ENCODE peak calls at places on chromosomes 2 and 18, in four cellular contexts. J, P, N and C are unnamed samples.

GRCh38 chr2:26396734-26397298 is 4.9 kb upstream of the DRC1 start:
- DNase-seq in N (no peak), J (no peak), P (no peak), C (peak; percentile 60)

GRCh38 chr2:60475311-60475830 is 78.1 kb downstream of the BCL11A start:
- DNase-seq in N (no peak), P (no peak), J (no peak), C (no peak)

GRCh38 chr2:127100261-127101047 is 6.5 kb downstream of the BIN1 start:
- DNase-seq in J (no peak), P (peak; percentile 61), N (peak; percentile 79), C (peak; percentile 32)

GRCh38 chr18:7890078-7890477 is 323.0 kb downstream of the PTPRM start:
- DNase-seq in N (no peak), P (no peak), J (no peak), C (no peak)

GRCh38 chr2:61210332-61210981 is 48.5 kb downstream of the C2orf74 start:
- DNase-seq in N (peak; percentile 34), J (no peak), P (peak; percentile 25), C (no peak)

GRCh38 chr18:8778824-8779223 is 73.5 kb downstream of the MTCL1 start:
- DNase-seq in N (no peak), J (no peak), P (no peak), C (no peak)

GRCh38 chr18:902179-902718 is 2.4 kb upstream of the ADCYAP1 start:
- DNase-seq in P (no peak), J (no peak), N (no peak), C (peak; percentile 52)

GRCh38 chr2:104378853-104379374 is 475.0 kb upstream of the POU3F3 start:
- DNase-seq in P (peak; percentile 19), J (no peak), N (peak; percentile 4), C (peak; percentile 8)

GRCh38 chr18:8503287-8503686 is 106.0 kb upstream of the RAB12 start:
- DNase-seq in N (no peak), J (no peak), P (no peak), C (no peak)

GRCh38 chr2:48312126-48312525 is 217.8 kb upstream of the STON1 start:
- DNase-seq in N (peak; percentile 25), P (no peak), J (no peak), C (no peak)

GRCh38 chr2:184336688-184337087 is 261.6 kb upstream of the ZNF804A start:
- DNase-seq in P (no peak), J (no peak), N (no peak), C (no peak)

GRCh38 chr2:9201185-9201891 is 5.3 kb upstream of the ASAP2 start:
- DNase-seq in P (no peak), J (no peak), N (no peak), C (peak; percentile 79)

GRCh38 chr18:33231474-33232317 is 208.8 kb downstream of the CCDC178 start:
- DNase-seq in J (peak; percentile 17), N (peak; percentile 75), P (peak; percentile 11), C (peak; percentile 45)

GRCh38 chr2:3730646-3731045 is 27.3 kb downstream of the DCDC2C start:
- DNase-seq in P (no peak), N (no peak), J (no peak), C (no peak)

GRCh38 chr18:58158459-58158858 is 114.4 kb downstream of the NEDD4L start:
- DNase-seq in P (no peak), J (no peak), N (no peak), C (no peak)

GRCh38 chr2:240433973-240434727 is 1.3 kb upstream of the GPC1 start:
- DNase-seq in N (no peak), J (no peak), P (peak; percentile 83), C (peak; percentile 43)

GRCh38 chr2:200319587-200320337 is 13.3 kb downstream of the SPATS2L start:
- DNase-seq in P (peak; percentile 31), N (peak; percentile 92), J (no peak), C (no peak)

GRCh38 chr2:26521054-26521912 is 43.4 kb upstream of the OTOF start:
- DNase-seq in P (peak; percentile 83), J (no peak), N (peak; percentile 18), C (peak; percentile 60)

GRCh38 chr18:52531836-52532235 is 191.8 kb downstream of the DCC start:
- DNase-seq in N (no peak), P (no peak), J (no peak), C (no peak)

GRCh38 chr2:168300460-168300859 is 53.1 kb upstream of the STK39 start:
- DNase-seq in J (no peak), N (no peak), P (no peak), C (no peak)

GRCh38 chr18:24006731-24007308 is 7.7 kb upstream of the TTC39C start:
- DNase-seq in P (no peak), N (no peak), J (no peak), C (no peak)

GRCh38 chr2:180876506-180876905 is 103.9 kb upstream of the UBE2E3 start:
- DNase-seq in P (no peak), N (no peak), J (no peak), C (no peak)

GRCh38 chr2:98508690-98509054 is 64.0 kb downstream of the INPP4A start:
- DNase-seq in P (no peak), J (no peak), N (no peak), C (peak; percentile 44)

GRCh38 chr2:85684806-85685205 is 9.4 kb upstream of the GNLY start:
- DNase-seq in J (peak; percentile 61), N (no peak), P (no peak), C (no peak)

GRCh38 chr2:102289129-102289528 is 22.2 kb upstream of the IL1RL1 start:
- DNase-seq in J (no peak), P (no peak), N (no peak), C (peak; percentile 29)

GRCh38 chr2:28390857-28391563 is 1.6 kb upstream of the FOSL2 start:
- DNase-seq in N (no peak), P (peak; percentile 72), J (no peak), C (peak; percentile 52)

GRCh38 chr2:240799183-240799740 is 20.8 kb downstream of the KIF1A start:
- DNase-seq in J (no peak), P (no peak), N (no peak), C (no peak)

GRCh38 chr2:138515084-138515483 is 13.5 kb downstream of the SPOPL start:
- DNase-seq in P (no peak), N (peak; percentile 68), J (no peak), C (no peak)

GRCh38 chr2:165239230-165239629 is at the start of gene SCN2A:
- DNase-seq in P (no peak), N (peak; percentile 54), J (no peak), C (peak; percentile 10)

GRCh38 chr18:78603584-78603983 is 376.0 kb upstream of the SALL3 start:
- DNase-seq in P (no peak), J (no peak), N (no peak), C (no peak)

GRCh38 chr2:229297284-229297683 is 26.2 kb upstream of the PID1 start:
- DNase-seq in J (no peak), N (no peak), P (no peak), C (no peak)

GRCh38 chr2:33069894-33070651 is 123.3 kb downstream of the LTBP1 start:
- DNase-seq in N (peak; percentile 48), P (peak; percentile 85), J (no peak), C (peak; percentile 39)

GRCh38 chr2:112623913-112624777 is 21.6 kb upstream of the SLC20A1 start:
- DNase-seq in J (no peak), N (no peak), P (no peak), C (peak; percentile 74)

GRCh38 chr2:112629224-112629623 is 16.5 kb upstream of the SLC20A1 start:
- DNase-seq in N (no peak), P (no peak), J (no peak), C (no peak)

GRCh38 chr2:112627060-112628040 is 18.4 kb upstream of the SLC20A1 start:
- DNase-seq in N (no peak), J (no peak), P (peak; percentile 52), C (no peak)

GRCh38 chr2:112625474-112626114 is 20.1 kb upstream of the SLC20A1 start:
- DNase-seq in J (no peak), N (no peak), P (no peak), C (no peak)

GRCh38 chr2:112626604-112627059 is 19.1 kb upstream of the SLC20A1 start:
- DNase-seq in N (peak; percentile 41), P (peak; percentile 64), J (no peak), C (peak; percentile 52)
- TF ChIP-seq KDM1A in N (no peak), P (no peak), J (no peak), C (no peak)

DNA sequence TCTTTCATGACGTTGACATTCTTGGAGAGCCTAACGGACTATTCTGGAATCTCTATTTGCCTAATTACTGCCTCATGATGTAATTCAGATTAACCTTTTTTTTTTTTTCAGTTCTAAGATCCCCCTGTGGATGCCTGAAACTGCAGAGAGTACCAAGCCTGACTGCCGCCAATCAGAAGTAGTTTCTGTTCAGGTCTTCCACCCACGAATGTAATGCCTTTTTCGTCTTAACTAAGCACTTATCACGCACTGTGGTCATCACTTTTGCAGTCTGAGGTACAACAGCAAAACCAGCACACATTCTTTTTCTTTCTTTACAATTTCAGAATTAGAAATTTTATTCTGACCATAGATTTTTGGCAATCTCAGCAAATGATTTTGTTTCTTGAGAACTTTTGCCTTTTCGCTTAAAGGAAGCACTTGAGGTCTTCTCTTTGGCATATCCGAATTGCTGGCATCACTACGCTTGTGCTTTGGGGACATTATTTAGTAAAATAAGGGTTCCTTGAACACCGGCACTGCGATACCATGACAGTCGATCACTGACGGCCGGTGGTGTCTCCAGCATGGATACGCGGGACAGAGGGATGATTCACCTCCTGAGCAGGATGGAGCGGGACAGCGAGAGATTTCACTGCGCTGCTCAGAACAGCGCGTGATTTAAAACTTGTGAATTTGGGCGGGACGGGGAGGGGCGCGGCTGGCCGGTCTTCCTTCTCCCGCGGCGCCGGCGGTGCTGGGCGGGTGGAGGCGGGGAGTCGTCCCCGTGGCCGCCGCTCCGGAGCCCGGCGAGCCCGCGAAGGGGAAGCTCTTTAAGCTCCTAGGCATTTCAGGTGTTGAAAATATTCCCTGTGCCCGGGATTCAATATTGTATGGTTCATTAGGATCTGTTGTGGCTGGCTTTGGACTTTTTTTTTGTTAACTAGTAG is 32.0 kb upstream of the GPR55 start:
- DNase-seq in P (peak; percentile 73), J (peak; percentile 91), N (no peak), C (peak; percentile 18)
- TF ChIP-seq MYC in P (no peak), J (no peak), N (no peak), C (no peak)

GRCh38 chr2:15145046-15145817 is 415.9 kb downstream of the NBAS start:
- DNase-seq in J (no peak), N (no peak), P (no peak), C (no peak)

GRCh38 chr2:15145919-15146318 is 415.2 kb downstream of the NBAS start:
- DNase-seq in J (no peak), N (no peak), P (no peak), C (no peak)

GRCh38 chr2:15146960-15147359 is 414.2 kb downstream of the NBAS start:
- DNase-seq in J (no peak), P (no peak), N (no peak), C (no peak)

GRCh38 chr2:15141211-15141610 is 419.9 kb downstream of the NBAS start:
- DNase-seq in P (no peak), N (no peak), J (no peak), C (no peak)

GRCh38 chr2:15142069-15142689 is 419.0 kb downstream of the NBAS start:
- DNase-seq in J (peak; percentile 84), N (peak; percentile 18), P (no peak), C (no peak)
- TF ChIP-seq KDM1A in J (no peak), N (no peak), P (no peak), C (no peak)

DNA sequence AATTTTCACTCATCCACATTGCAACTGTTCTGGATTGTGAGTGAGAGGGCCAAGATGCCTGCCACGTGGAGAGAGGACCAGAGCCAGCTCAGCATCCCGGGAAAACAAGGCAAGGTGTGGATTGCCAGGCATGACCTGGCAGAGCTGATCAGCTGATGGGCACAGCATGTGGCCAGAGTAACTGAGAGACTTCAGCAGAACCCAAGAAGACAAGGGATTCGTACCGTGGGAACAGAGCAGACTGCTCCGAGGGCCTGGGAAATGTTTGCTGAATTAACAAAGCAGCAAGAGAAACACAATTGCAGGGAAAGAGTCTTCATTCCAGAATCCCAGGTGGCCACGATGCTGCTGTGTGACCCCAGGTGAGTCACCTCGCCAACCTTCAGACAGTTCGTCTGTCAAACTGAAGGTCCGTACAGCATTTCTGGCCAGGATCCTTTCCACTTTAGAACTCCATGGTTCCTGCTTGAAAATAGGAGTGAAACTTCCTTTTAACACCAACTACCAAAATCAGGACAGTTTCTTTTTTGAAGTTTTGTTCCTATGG is 26.3 kb upstream of the POMC start:
- DNase-seq in P (no peak), N (no peak), J (no peak), C (no peak)
- TF ChIP-seq MYC in P (no peak), N (no peak), J (no peak), C (no peak)